ENCODE peak calls at places on chromosomes 11 and 22, in seven cellular contexts. Q is brain microvascular endothelial cell; W is NCI-H774; Y is GM10248; S is NCI-H2081; U is stimulated activated CD8-positive, alpha-beta memory T cell treated with anti-CD3 and anti-CD28 coated beads, Interleukin-4, amount 100 ng/mL, for 1 hour; E is hepatic stellate cell. P is an unnamed sample.

GRCh38 chr11:46537121-46537520 is 56.7 kb downstream of the AMBRA1 start:
- DNase-seq in E (no peak), Q (no peak), W (no peak), Y (no peak), U (no peak), S (peak), P (no peak)

GRCh38 chr11:27807594-27807993 is 107.3 kb upstream of the BDNF start:
- DNase-seq in U (no peak), Y (no peak), E (peak), S (no peak), Q (no peak), W (no peak), P (no peak)

GRCh38 chr22:45762545-45763235 is 91.1 kb downstream of the ATXN10 start:
- DNase-seq in W (no peak), Q (no peak), U (no peak), E (no peak), S (no peak), Y (no peak), P (no peak)

GRCh38 chr22:48926663-48927062 is 901.0 kb downstream of the BRD1 start:
- DNase-seq in Q (no peak), W (no peak), Y (no peak), E (no peak), U (no peak), S (no peak), P (no peak)

GRCh38 chr11:92384807-92385206 is 160.2 kb downstream of the FAT3 start:
- DNase-seq in Y (no peak), E (no peak), W (no peak), S (no peak), Q (no peak), U (no peak), P (no peak)

GRCh38 chr22:42673898-42674390 is 24.8 kb upstream of the CYB5R3 start:
- DNase-seq in Q (no peak), Y (no peak), W (peak), S (no peak), U (no peak), E (no peak), P (peak)

GRCh38 chr11:62560566-62561103 is 13.1 kb downstream of the EEF1G start:
- DNase-seq in U (peak), W (no peak), E (peak), S (peak), Q (peak), Y (peak), P (no peak)

GRCh38 chr22:48097723-48098122 is 1335.3 kb downstream of the TBC1D22A start:
- DNase-seq in E (no peak), Q (no peak), U (no peak), S (no peak), Y (no peak), W (no peak), P (no peak)

GRCh38 chr22:29369460-29369859 is 18.9 kb downstream of the AP1B1 start:
- DNase-seq in Q (peak), S (no peak), W (no peak), E (no peak), U (no peak), Y (no peak), P (no peak)

GRCh38 chr11:117986981-117987495 is 844 bp downstream of the IL10RA start:
- DNase-seq in W (no peak), S (no peak), U (no peak), E (no peak), Y (peak), Q (no peak), P (no peak)

GRCh38 chr11:62842171-62842717 is 2.9 kb upstream of the WDR74 start:
- DNase-seq in S (no peak), Q (no peak), E (no peak), U (no peak), W (no peak), Y (peak), P (no peak)

GRCh38 chr11:64762277-64762915 is 2.6 kb upstream of the PYGM start:
- DNase-seq in W (no peak), U (no peak), Y (peak), S (no peak), Q (no peak), E (no peak), P (no peak)

GRCh38 chr11:764322-765024 is 12.8 kb downstream of the GATD1 start:
- DNase-seq in Y (no peak), W (no peak), Q (no peak), S (no peak), U (no peak), E (no peak), P (no peak)

GRCh38 chr11:78783301-78783700 is 208.6 kb upstream of the NARS2 start:
- DNase-seq in W (no peak), Y (no peak), Q (no peak), S (no peak), U (no peak), E (no peak), P (no peak)

GRCh38 chr11:1059759-1060158 is 14.9 kb upstream of the MUC2 start:
- DNase-seq in E (no peak), Q (no peak), S (no peak), W (no peak), Y (no peak), U (no peak), P (no peak)

GRCh38 chr11:117830072-117830471 is 5.5 kb upstream of the FXYD2 start:
- DNase-seq in S (no peak), W (no peak), Q (no peak), Y (no peak), E (no peak), U (no peak), P (no peak)

GRCh38 chr11:1831338-1832180 is 3.2 kb upstream of the SYT8 start:
- DNase-seq in Y (no peak), W (no peak), Q (no peak), E (no peak), U (no peak), S (no peak), P (no peak)

GRCh38 chr11:130474637-130475400 is 26.4 kb downstream of the ADAMTS15 start:
- DNase-seq in E (no peak), W (no peak), U (no peak), Y (no peak), Q (no peak), S (no peak), P (no peak)

GRCh38 chr11:78838417-78838816 is 263.8 kb upstream of the NARS2 start:
- DNase-seq in Q (no peak), S (no peak), W (no peak), U (no peak), E (no peak), Y (no peak), P (peak)

GRCh38 chr11:47980093-47980906 is at the start of gene PTPRJ:
- DNase-seq in U (no peak), Y (peak), E (peak), Q (no peak), W (peak), S (peak), P (peak)

GRCh38 chr22:42468841-42469240 is 36.6 kb upstream of the NFAM1 start:
- DNase-seq in S (no peak), E (no peak), Q (peak), U (no peak), Y (no peak), W (no peak), P (no peak)

GRCh38 chr11:46120711-46121327 is 435 bp downstream of the PHF21A start:
- DNase-seq in U (no peak), Q (peak), W (peak), S (peak), E (peak), Y (no peak), P (no peak)

GRCh38 chr11:65778901-65779668 is 1.7 kb downstream of the AP5B1 start:
- DNase-seq in E (no peak), W (no peak), Y (no peak), Q (no peak), S (no peak), U (no peak), P (no peak)

GRCh38 chr22:41780714-41781507 is 19.6 kb upstream of the CCDC134 start:
- DNase-seq in Y (peak), U (peak), E (peak), W (no peak), Q (peak), S (no peak), P (no peak)

GRCh38 chr11:35121326-35121865 is 17.6 kb upstream of the CD44 start:
- DNase-seq in W (no peak), Y (no peak), Q (no peak), S (no peak), U (no peak), E (no peak), P (no peak)

GRCh38 chr11:34366522-34366921 is 8.7 kb upstream of the ABTB2 start:
- DNase-seq in Y (peak), W (no peak), Q (no peak), E (no peak), S (no peak), U (no peak), P (no peak)

GRCh38 chr22:39466228-39467006 is 9.6 kb downstream of the MGAT3 start:
- DNase-seq in W (no peak), E (no peak), S (no peak), U (no peak), Y (no peak), Q (no peak), P (no peak)

GRCh38 chr11:61657566-61657965 is 22.6 kb upstream of the DAGLA start:
- DNase-seq in W (no peak), Q (no peak), U (no peak), Y (no peak), E (no peak), S (peak), P (no peak)

GRCh38 chr11:86513746-86514373 is 139.2 kb downstream of the CCDC81 start:
- DNase-seq in E (no peak), Q (no peak), S (no peak), W (no peak), U (no peak), Y (no peak), P (no peak)

GRCh38 chr22:45891021-45891421 is 85.9 kb downstream of the WNT7B start:
- DNase-seq in U (no peak), Y (no peak), W (no peak), E (no peak), Q (no peak), S (no peak), P (no peak)

GRCh38 chr11:95412074-95412473 is 181.1 kb upstream of the SESN3 start:
- DNase-seq in S (no peak), Q (no peak), U (no peak), Y (no peak), W (no peak), E (no peak), P (no peak)

GRCh38 chr11:42770444-42771065 is 541.2 kb upstream of the API5 start:
- DNase-seq in Y (peak), S (peak), U (no peak), E (no peak), Q (no peak), W (no peak), P (no peak)

GRCh38 chr11:103070142-103070541 is 21.8 kb downstream of the DCUN1D5 start:
- DNase-seq in U (no peak), W (no peak), Q (no peak), S (no peak), Y (no peak), E (no peak), P (no peak)

P was measured in NCI-H510A.